ENCODE peak calls at places on chromosome 2, in six cellular contexts. G is tibial artery, H is psoas muscle, A is cardiac muscle cell, X is mesendoderm, B is mesenchymal stem cell. Q is an unnamed sample. For H3K36me3, the result is how much of the 10 kb centered on the place peaks cover.

GRCh38 chr2:43312751-43313641 is 86.6 kb upstream of the ZFP36L2 start:
- DNase-seq in X (no peak), G (peak), B (peak), H (no peak), A (no peak), Q (peak)

GRCh38 chr2:128322651-128323491 is 4.2 kb upstream of the HS6ST1 start:
- DNase-seq in G (peak), H (peak), A (no peak), B (no peak), X (peak), Q (no peak)

GRCh38 chr2:194700116-194700515 is 956.9 kb upstream of the SLC39A10 start:
- DNase-seq in B (no peak), H (no peak), X (no peak), A (no peak), G (no peak), Q (no peak)

GRCh38 chr2:197024206-197024605 is 97.7 kb upstream of the PGAP1 start:
- DNase-seq in G (no peak), H (no peak), B (no peak), A (no peak), X (no peak), Q (peak)

GRCh38 chr2:111201214-111201613 is 80.5 kb downstream of the BCL2L11 start:
- DNase-seq in G (no peak), B (no peak), H (no peak), A (no peak), X (no peak), Q (no peak)

GRCh38 chr2:112121682-112122254 is 16.4 kb upstream of the FBLN7 start:
- DNase-seq in H (no peak), B (peak), G (no peak), A (peak), X (peak), Q (no peak)

GRCh38 chr2:109275120-109276040 is 146.4 kb downstream of the SH3RF3 start:
- DNase-seq in A (no peak), X (no peak), B (no peak), G (no peak), H (no peak), Q (no peak)

GRCh38 chr2:201542291-201542690 is 90.8 kb downstream of the STRADB start:
- DNase-seq in H (no peak), G (no peak), A (no peak), X (no peak), B (no peak), Q (no peak)

DNA sequence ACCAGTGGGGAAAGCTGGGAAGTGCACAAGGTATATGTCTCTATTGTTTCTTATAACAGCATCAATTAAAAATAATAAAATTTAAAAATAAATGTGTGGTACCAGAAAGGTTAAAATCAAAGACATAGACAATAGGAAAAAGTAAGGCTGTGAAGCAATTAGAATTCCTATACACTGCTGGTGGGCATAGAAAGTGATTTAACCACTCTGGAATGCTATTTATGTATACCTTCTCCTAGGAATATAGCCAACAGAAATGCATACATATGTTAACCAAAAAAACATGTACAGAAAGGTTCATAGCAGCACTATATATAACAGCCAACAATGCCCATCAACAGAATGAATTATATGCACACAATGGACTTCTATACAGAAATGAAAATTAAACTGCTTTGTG is 43.0 kb downstream of the WDSUB1 start:
- DNase-seq in X (peak), H (no peak), G (no peak), A (no peak), B (no peak), Q (no peak)
- H3K36me3 ChIP-seq in X (under half), H (half or more), G (half or more), A (under half), B (under half), Q (under half)

GRCh38 chr2:96108578-96109561 is 7.5 kb downstream of the ADRA2B start:
- DNase-seq in A (peak), H (no peak), X (peak), G (peak), B (no peak), Q (no peak)
- H3K36me3 ChIP-seq in A (under half), H (under half), X (under half), G (under half), B (under half), Q (under half)

DNA sequence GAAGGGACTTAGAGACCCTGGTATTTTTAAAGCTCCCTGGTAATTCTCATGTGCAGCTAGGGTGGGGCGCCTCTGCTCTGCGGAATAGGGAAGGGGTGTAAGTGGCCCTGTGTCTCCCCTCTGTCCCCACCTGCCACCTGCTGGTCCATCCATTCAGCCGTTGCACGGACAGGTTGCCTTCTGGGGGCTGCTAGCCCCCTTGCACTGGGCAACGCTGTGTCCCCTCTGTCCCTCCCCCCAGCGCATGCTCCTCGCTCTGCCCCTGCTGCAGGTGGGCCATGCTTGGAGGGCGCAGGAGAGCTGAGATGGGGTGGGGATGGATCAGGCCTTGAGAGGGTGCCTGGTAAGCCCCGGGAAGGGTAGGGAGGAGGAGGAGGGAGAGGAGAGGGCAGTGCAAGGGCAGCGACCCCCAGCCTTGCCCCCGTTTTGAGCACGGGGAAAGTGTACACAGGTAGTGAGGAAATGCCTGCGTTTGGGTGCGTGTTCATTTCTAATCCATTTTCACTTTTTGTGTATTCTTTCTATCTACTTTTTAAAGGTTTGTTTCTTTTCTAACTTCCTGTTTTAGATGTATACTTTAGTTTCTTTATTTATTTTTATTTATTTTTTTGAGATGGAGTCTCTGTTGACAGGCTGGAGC is 23.9 kb downstream of the RRM2 start:
- DNase-seq in X (no peak), A (no peak), B (no peak), H (no peak), G (no peak), Q (no peak)
- H3K36me3 ChIP-seq in X (under half), A (under half), B (under half), H (under half), G (under half), Q (under half)

GRCh38 chr2:241235859-241236593 is 47.5 kb downstream of the ANO7 start:
- DNase-seq in H (no peak), X (no peak), A (no peak), G (no peak), B (no peak), Q (no peak)

GRCh38 chr2:241234066-241234790 is 45.8 kb downstream of the ANO7 start:
- DNase-seq in G (no peak), A (no peak), B (no peak), H (no peak), X (no peak), Q (no peak)

GRCh38 chr2:241232736-241233575 is 44.5 kb downstream of the ANO7 start:
- DNase-seq in H (no peak), X (no peak), A (no peak), B (no peak), G (no peak), Q (no peak)

GRCh38 chr2:241235396-241235795 is 46.9 kb downstream of the ANO7 start:
- DNase-seq in X (no peak), A (no peak), B (no peak), G (no peak), H (no peak), Q (no peak)

GRCh38 chr2:241234962-241235361 is 46.5 kb downstream of the ANO7 start:
- DNase-seq in X (no peak), H (no peak), B (no peak), A (no peak), G (no peak), Q (no peak)
- H3K36me3 ChIP-seq in X (under half), H (half or more), B (half or more), A (half or more), G (half or more), Q (half or more)

Q was measured in MG63.